ENCODE peak calls at places on chromosomes 12 and 14, in five cellular contexts. P is ovary, I is heart left ventricle, J is neural progenitor cell, Z is upper lobe of right lung. A is an unnamed sample. For H3K27me3 and H3K4me1, the result is how much of the 10 kb centered on the place peaks cover.

GRCh38 chr14:102504302-102504950 is 5.2 kb downstream of the ANKRD9 start:
- DNase-seq in P (no peak), I (no peak), J (no peak), Z (peak), A (no peak)

GRCh38 chr14:105537580-105538474 is 11.4 kb downstream of the TMEM121 start:
- DNase-seq in P (peak), I (peak), J (peak), Z (peak), A (no peak)

GRCh38 chr14:34665785-34666425 is 36.0 kb upstream of the SNX6 start:
- DNase-seq in P (no peak), I (peak), J (no peak), Z (no peak), A (no peak)

GRCh38 chr12:64633186-64633939 is 23.1 kb downstream of the RASSF3 start:
- DNase-seq in P (no peak), I (no peak), J (no peak), Z (no peak), A (no peak)

GRCh38 chr14:91374287-91374880 is 43.2 kb downstream of the CCDC88C start:
- DNase-seq in P (no peak), I (no peak), J (peak), Z (no peak), A (no peak)

GRCh38 chr12:110640275-110641025 is 26.5 kb downstream of the TCTN1 start:
- DNase-seq in P (no peak), I (peak), J (peak), Z (no peak), A (no peak)

GRCh38 chr12:57674691-57675090 is 19.2 kb upstream of the OS9 start:
- DNase-seq in P (no peak), I (no peak), J (no peak), Z (no peak), A (no peak)

GRCh38 chr12:20946732-20947131 is 136.2 kb downstream of the SLCO1B3 start:
- DNase-seq in P (no peak), I (no peak), J (peak), Z (no peak), A (no peak)

GRCh38 chr14:24110060-24110459 is 4.5 kb upstream of the DCAF11 start:
- DNase-seq in P (peak), I (no peak), J (no peak), Z (no peak), A (no peak)

GRCh38 chr14:59425322-59425945 is 39.7 kb downstream of the GPR135 start:
- DNase-seq in P (no peak), I (no peak), J (no peak), Z (no peak), A (no peak)

GRCh38 chr14:94380225-94381148 is 7.9 kb downstream of the SERPINA1 start:
- DNase-seq in P (no peak), I (no peak), J (no peak), Z (no peak), A (no peak)

GRCh38 chr12:49917788-49918173 is 14.1 kb upstream of the FAIM2 start:
- DNase-seq in P (peak), I (no peak), J (no peak), Z (peak), A (no peak)

GRCh38 chr12:24630446-24630845 is 318.5 kb downstream of the BCAT1 start:
- DNase-seq in P (no peak), I (no peak), J (peak), Z (no peak), A (no peak)

GRCh38 chr12:81440001-81440400 is 319.1 kb downstream of the PPFIA2 start:
- DNase-seq in P (no peak), I (no peak), J (no peak), Z (no peak), A (no peak)

GRCh38 chr14:102362084-102362483 is 606 bp downstream of the CINP start:
- DNase-seq in P (no peak), I (no peak), J (peak), Z (no peak), A (no peak)

GRCh38 chr12:117047810-117048584 is 51.2 kb downstream of the TESC start:
- DNase-seq in P (peak), I (peak), J (no peak), Z (no peak), A (no peak)

GRCh38 chr12:92158711-92159534 is 13.3 kb upstream of the BTG1 start:
- DNase-seq in P (no peak), I (no peak), J (no peak), Z (no peak), A (no peak)

GRCh38 chr12:97301576-97301975 is 161.0 kb upstream of the RMST start:
- DNase-seq in P (no peak), I (no peak), J (no peak), Z (no peak), A (no peak)

GRCh38 chr14:63371033-63371432 is 52.3 kb upstream of the GPHB5 start:
- DNase-seq in P (no peak), I (no peak), J (no peak), Z (no peak), A (no peak)

GRCh38 chr14:85575617-85575898 is 45.6 kb downstream of the FLRT2 start:
- DNase-seq in P (no peak), I (no peak), J (peak), Z (no peak), A (no peak)

GRCh38 chr12:117518594-117519270 is 157.3 kb upstream of the NOS1 start:
- DNase-seq in P (no peak), I (peak), J (no peak), Z (peak), A (no peak)

GRCh38 chr12:62686938-62687337 is 220.3 kb downstream of the MON2 start:
- DNase-seq in P (no peak), I (no peak), J (no peak), Z (no peak), A (no peak)

GRCh38 chr14:100523536-100524025 is 63.6 kb downstream of the BEGAIN start:
- DNase-seq in P (no peak), I (no peak), J (no peak), Z (peak), A (no peak)

GRCh38 chr12:52320784-52321400 is at the start of gene KRT83:
- DNase-seq in P (peak), I (no peak), J (no peak), Z (no peak), A (no peak)

GRCh38 chr12:989751-990278 is 1.2 kb upstream of the ERC1 start:
- DNase-seq in P (no peak), I (no peak), J (peak), Z (no peak), A (no peak)

GRCh38 chr14:68396411-68396930 is 396.4 kb downstream of the ZFP36L1 start:
- DNase-seq in P (no peak), I (no peak), J (no peak), Z (no peak), A (no peak)

GRCh38 chr12:15808250-15808971 is 19.2 kb upstream of the EPS8 start:
- DNase-seq in P (no peak), I (no peak), J (no peak), Z (no peak), A (no peak)

GRCh38 chr14:55712505-55712904 is 132.5 kb downstream of the KTN1 start:
- DNase-seq in P (no peak), I (peak), J (no peak), Z (no peak), A (no peak)

GRCh38 chr12:101459642-101460346 is 15.3 kb upstream of the SPIC start:
- DNase-seq in P (no peak), I (no peak), J (no peak), Z (no peak), A (no peak)

GRCh38 chr14:35254736-35255135 is 37.4 kb upstream of the PSMA6 start:
- DNase-seq in P (no peak), I (no peak), J (no peak), Z (no peak), A (no peak)

GRCh38 chr14:106840258-106840657 is 1313.9 kb downstream of the TMEM121 start:
- DNase-seq in P (no peak), I (no peak), J (no peak), Z (no peak), A (no peak)
- H3K27me3 ChIP-seq in P (under half), I (under half), J (under half), Z (under half), A (under half)

DNA sequence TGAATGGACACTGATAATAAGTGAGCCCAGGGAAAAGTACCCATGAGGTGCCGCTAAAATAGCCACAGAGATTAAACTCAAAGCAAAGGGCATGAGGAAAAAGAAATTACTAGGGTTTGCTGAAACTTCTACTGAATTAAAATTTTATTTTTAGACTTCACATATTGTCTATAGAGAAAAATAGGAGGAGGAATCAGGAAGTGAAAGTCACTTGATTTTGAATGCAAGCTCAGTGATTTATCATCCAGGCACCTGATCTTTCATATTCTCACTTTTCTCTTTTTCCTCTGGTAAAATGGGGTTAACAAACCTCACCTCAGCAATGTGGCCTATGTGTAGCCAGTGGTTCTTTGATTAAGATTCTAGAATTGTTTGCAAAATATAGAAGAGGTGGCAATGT is 479.8 kb downstream of the BCL11B start:
- DNase-seq in P (no peak), I (no peak), J (no peak), Z (no peak), A (no peak)
- H3K4me1 ChIP-seq in P (under half), I (under half), J (under half), Z (under half), A (under half)

GRCh38 chr12:54208591-54208990 is 19.8 kb upstream of the SMUG1 start:
- DNase-seq in P (no peak), I (no peak), J (no peak), Z (no peak), A (no peak)
- H3K27me3 ChIP-seq in P (under half), I (under half), J (half or more), Z (under half), A (under half)

GRCh38 chr12:131794061-131794460 is 34.1 kb upstream of the MMP17 start:
- DNase-seq in P (no peak), I (no peak), J (no peak), Z (no peak), A (no peak)

GRCh38 chr12:131794573-131794972 is 33.6 kb upstream of the MMP17 start:
- DNase-seq in P (no peak), I (no peak), J (no peak), Z (no peak), A (no peak)

GRCh38 chr12:131795688-131796410 is 32.3 kb upstream of the MMP17 start:
- DNase-seq in P (no peak), I (no peak), J (no peak), Z (peak), A (no peak)

GRCh38 chr12:131795064-131795463 is 33.1 kb upstream of the MMP17 start:
- DNase-seq in P (no peak), I (no peak), J (no peak), Z (no peak), A (no peak)

DNA sequence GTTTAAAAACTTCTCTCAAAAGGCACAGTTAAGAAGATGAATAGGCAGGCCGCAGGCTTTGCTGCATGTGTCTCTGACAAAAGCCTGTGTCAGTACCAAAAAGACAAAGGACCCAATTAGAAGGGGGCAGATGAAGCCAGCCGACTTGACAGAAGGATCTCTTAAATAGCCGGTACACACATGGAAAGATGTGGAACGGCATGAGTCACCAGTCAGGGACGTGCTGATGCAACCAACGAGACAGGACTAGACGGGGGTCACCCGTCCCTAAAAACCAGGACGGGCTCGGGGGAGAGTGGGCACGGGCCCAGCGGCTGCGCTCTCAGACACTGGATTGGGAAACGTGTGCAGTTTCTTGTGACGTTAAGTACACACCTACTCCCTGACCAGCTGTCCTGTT is 34.6 kb upstream of the MMP17 start:
- DNase-seq in P (no peak), I (no peak), J (peak), Z (no peak), A (no peak)
- H3K4me1 ChIP-seq in P (under half), I (under half), J (under half), Z (under half), A (under half)

GRCh38 chr14:69574266-69574953 is at the start of gene CCDC177:
- DNase-seq in P (peak), I (no peak), J (peak), Z (peak), A (no peak)
- H3K27me3 ChIP-seq in P (under half), I (half or more), J (under half), Z (half or more), A (half or more)